ENCODE peak calls at places on chromosomes 7 and 10, in ten cellular contexts. One of them, this sample, is unnamed.
A peak's percentile ranks its signal among the peaks of the same experiment; 100 is the strongest.

GRCh38 chr10:74825033-74825370 is 1.4 kb upstream of the KAT6B start:
- DNase-seq in transverse colon: peak; percentile 54
- DNase-seq in stomach: peak; percentile 29
- DNase-seq in ovary: peak; percentile 55
- DNase-seq in A549: peak; percentile 31
- DNase-seq in tibial nerve: peak; percentile 18
- DNase-seq in GM12878: no peak
- DNase-seq in sigmoid colon: peak; percentile 75
- DNase-seq in K562: no peak
- DNase-seq in SK-N-SH: no peak
- DNase-seq in this sample: no peak

GRCh38 chr10:21273400-21273968 is 252.0 kb downstream of the SKIDA1 start:
- DNase-seq in stomach: no peak
- DNase-seq in K562: peak; percentile 25
- DNase-seq in sigmoid colon: no peak
- DNase-seq in A549: no peak
- DNase-seq in SK-N-SH: no peak
- DNase-seq in GM12878: no peak
- DNase-seq in transverse colon: no peak
- DNase-seq in tibial nerve: no peak
- DNase-seq in ovary: no peak
- DNase-seq in this sample: peak; percentile 20

GRCh38 chr10:113059001-113059780 is 109.1 kb downstream of the TCF7L2 start:
- DNase-seq in tibial nerve: peak; percentile 62
- DNase-seq in K562: no peak
- DNase-seq in stomach: no peak
- DNase-seq in SK-N-SH: peak; percentile 29
- DNase-seq in GM12878: no peak
- DNase-seq in ovary: peak; percentile 63
- DNase-seq in A549: no peak
- DNase-seq in transverse colon: no peak
- DNase-seq in sigmoid colon: peak; percentile 81
- DNase-seq in this sample: no peak

GRCh38 chr10:67779455-67780205 is 58.4 kb downstream of the DNAJC12 start:
- DNase-seq in GM12878: no peak
- DNase-seq in transverse colon: peak; percentile 63
- DNase-seq in sigmoid colon: peak; percentile 77
- DNase-seq in A549: peak; percentile 62
- DNase-seq in K562: peak; percentile 72
- DNase-seq in tibial nerve: peak; percentile 90
- DNase-seq in ovary: peak; percentile 53
- DNase-seq in stomach: peak; percentile 65
- DNase-seq in SK-N-SH: peak; percentile 61
- DNase-seq in this sample: no peak

GRCh38 chr10:784759-785538 is 95.5 kb upstream of the DIP2C start:
- DNase-seq in A549: peak; percentile 54
- DNase-seq in tibial nerve: no peak
- DNase-seq in sigmoid colon: peak; percentile 86
- DNase-seq in SK-N-SH: peak; percentile 87
- DNase-seq in transverse colon: peak; percentile 45
- DNase-seq in K562: peak; percentile 13
- DNase-seq in GM12878: no peak
- DNase-seq in ovary: peak; percentile 43
- DNase-seq in stomach: peak; percentile 69
- DNase-seq in this sample: peak; percentile 77

GRCh38 chr10:71582019-71582418 is 137.6 kb downstream of the C10orf105 start:
- DNase-seq in stomach: no peak
- DNase-seq in A549: no peak
- DNase-seq in sigmoid colon: no peak
- DNase-seq in K562: peak; percentile 51
- DNase-seq in SK-N-SH: no peak
- DNase-seq in ovary: no peak
- DNase-seq in GM12878: no peak
- DNase-seq in tibial nerve: no peak
- DNase-seq in transverse colon: no peak
- DNase-seq in this sample: no peak

GRCh38 chr10:116775488-116776400 is 33.4 kb upstream of the HSPA12A start:
- DNase-seq in SK-N-SH: no peak
- DNase-seq in A549: no peak
- DNase-seq in stomach: no peak
- DNase-seq in GM12878: no peak
- DNase-seq in sigmoid colon: peak; percentile 52
- DNase-seq in tibial nerve: no peak
- DNase-seq in ovary: no peak
- DNase-seq in K562: no peak
- DNase-seq in transverse colon: no peak
- DNase-seq in this sample: peak; percentile 70

GRCh38 chr7:27191081-27191715 is 6.2 kb upstream of the HOXA11 start:
- DNase-seq in K562: no peak
- DNase-seq in transverse colon: peak; percentile 19
- DNase-seq in stomach: peak; percentile 10
- DNase-seq in SK-N-SH: no peak
- DNase-seq in tibial nerve: no peak
- DNase-seq in sigmoid colon: no peak
- DNase-seq in A549: no peak
- DNase-seq in ovary: no peak
- DNase-seq in GM12878: no peak
- DNase-seq in this sample: peak; percentile 63

GRCh38 chr10:95646160-95646559 is 10.4 kb downstream of the ALDH18A1 start:
- DNase-seq in GM12878: no peak
- DNase-seq in transverse colon: peak; percentile 57
- DNase-seq in tibial nerve: no peak
- DNase-seq in stomach: no peak
- DNase-seq in A549: no peak
- DNase-seq in K562: peak; percentile 19
- DNase-seq in ovary: no peak
- DNase-seq in SK-N-SH: no peak
- DNase-seq in sigmoid colon: no peak
- DNase-seq in this sample: no peak

GRCh38 chr10:95637140-95637539 is 19.4 kb downstream of the ALDH18A1 start:
- DNase-seq in sigmoid colon: no peak
- DNase-seq in transverse colon: no peak
- DNase-seq in stomach: no peak
- DNase-seq in K562: no peak
- DNase-seq in tibial nerve: no peak
- DNase-seq in GM12878: no peak
- DNase-seq in ovary: no peak
- DNase-seq in A549: no peak
- DNase-seq in SK-N-SH: no peak
- DNase-seq in this sample: no peak

GRCh38 chr10:95644935-95645334 is 11.6 kb downstream of the ALDH18A1 start:
- DNase-seq in tibial nerve: no peak
- DNase-seq in stomach: no peak
- DNase-seq in transverse colon: no peak
- DNase-seq in ovary: no peak
- DNase-seq in A549: no peak
- DNase-seq in sigmoid colon: no peak
- DNase-seq in GM12878: no peak
- DNase-seq in K562: peak; percentile 59
- DNase-seq in SK-N-SH: no peak
- DNase-seq in this sample: no peak

GRCh38 chr10:95637911-95638310 is 18.6 kb downstream of the ALDH18A1 start:
- DNase-seq in K562: no peak
- DNase-seq in SK-N-SH: no peak
- DNase-seq in transverse colon: no peak
- DNase-seq in tibial nerve: no peak
- DNase-seq in ovary: no peak
- DNase-seq in sigmoid colon: no peak
- DNase-seq in stomach: no peak
- DNase-seq in GM12878: no peak
- DNase-seq in A549: no peak
- DNase-seq in this sample: no peak

GRCh38 chr10:95640891-95641315 is 15.6 kb downstream of the ALDH18A1 start:
- DNase-seq in stomach: no peak
- DNase-seq in GM12878: no peak
- DNase-seq in sigmoid colon: no peak
- DNase-seq in ovary: no peak
- DNase-seq in tibial nerve: no peak
- DNase-seq in K562: no peak
- DNase-seq in A549: no peak
- DNase-seq in transverse colon: no peak
- DNase-seq in SK-N-SH: no peak
- DNase-seq in this sample: no peak
- TF ChIP-seq CTCF in stomach: no peak
- TF ChIP-seq CTCF in GM12878: no peak
- TF ChIP-seq CTCF in sigmoid colon: no peak
- TF ChIP-seq CTCF in ovary: no peak
- TF ChIP-seq CTCF in tibial nerve: no peak
- TF ChIP-seq CTCF in K562: no peak
- TF ChIP-seq CTCF in A549: no peak
- TF ChIP-seq CTCF in transverse colon: no peak
- TF ChIP-seq CTCF in SK-N-SH: no peak
- TF ChIP-seq CTCF in this sample: no peak

GRCh38 chr7:23600251-23600650 is 3.1 kb downstream of the CCDC126 start:
- DNase-seq in ovary: no peak
- DNase-seq in tibial nerve: no peak
- DNase-seq in A549: no peak
- DNase-seq in transverse colon: no peak
- DNase-seq in GM12878: no peak
- DNase-seq in stomach: no peak
- DNase-seq in SK-N-SH: no peak
- DNase-seq in K562: no peak
- DNase-seq in sigmoid colon: no peak
- DNase-seq in this sample: no peak
- TF ChIP-seq EP300 in ovary: no peak
- TF ChIP-seq EP300 in tibial nerve: no peak
- TF ChIP-seq EP300 in A549: no peak
- TF ChIP-seq EP300 in transverse colon: no peak
- TF ChIP-seq EP300 in GM12878: no peak
- TF ChIP-seq EP300 in stomach: no peak
- TF ChIP-seq EP300 in SK-N-SH: no peak
- TF ChIP-seq EP300 in K562: no peak
- TF ChIP-seq EP300 in sigmoid colon: no peak
- TF ChIP-seq EP300 in this sample: no peak

GRCh38 chr7:73648593-73649332 is 18.9 kb upstream of the VPS37D start:
- DNase-seq in transverse colon: no peak
- DNase-seq in stomach: no peak
- DNase-seq in SK-N-SH: no peak
- DNase-seq in A549: no peak
- DNase-seq in tibial nerve: no peak
- DNase-seq in GM12878: no peak
- DNase-seq in sigmoid colon: no peak
- DNase-seq in K562: no peak
- DNase-seq in ovary: no peak
- DNase-seq in this sample: no peak

GRCh38 chr7:73646785-73647724 is 20.6 kb upstream of the VPS37D start:
- DNase-seq in A549: no peak
- DNase-seq in tibial nerve: no peak
- DNase-seq in transverse colon: no peak
- DNase-seq in SK-N-SH: no peak
- DNase-seq in sigmoid colon: no peak
- DNase-seq in ovary: no peak
- DNase-seq in K562: no peak
- DNase-seq in GM12878: no peak
- DNase-seq in stomach: no peak
- DNase-seq in this sample: no peak

GRCh38 chr7:73645643-73646182 is 21.4 kb upstream of the MLXIPL start:
- DNase-seq in transverse colon: no peak
- DNase-seq in tibial nerve: no peak
- DNase-seq in sigmoid colon: no peak
- DNase-seq in stomach: no peak
- DNase-seq in SK-N-SH: no peak
- DNase-seq in A549: no peak
- DNase-seq in K562: no peak
- DNase-seq in GM12878: no peak
- DNase-seq in ovary: no peak
- DNase-seq in this sample: no peak

GRCh38 chr7:73650524-73650923 is 17.1 kb upstream of the VPS37D start:
- DNase-seq in stomach: no peak
- DNase-seq in SK-N-SH: no peak
- DNase-seq in ovary: no peak
- DNase-seq in GM12878: no peak
- DNase-seq in K562: no peak
- DNase-seq in A549: no peak
- DNase-seq in tibial nerve: no peak
- DNase-seq in sigmoid colon: no peak
- DNase-seq in transverse colon: no peak
- DNase-seq in this sample: no peak

DNA sequence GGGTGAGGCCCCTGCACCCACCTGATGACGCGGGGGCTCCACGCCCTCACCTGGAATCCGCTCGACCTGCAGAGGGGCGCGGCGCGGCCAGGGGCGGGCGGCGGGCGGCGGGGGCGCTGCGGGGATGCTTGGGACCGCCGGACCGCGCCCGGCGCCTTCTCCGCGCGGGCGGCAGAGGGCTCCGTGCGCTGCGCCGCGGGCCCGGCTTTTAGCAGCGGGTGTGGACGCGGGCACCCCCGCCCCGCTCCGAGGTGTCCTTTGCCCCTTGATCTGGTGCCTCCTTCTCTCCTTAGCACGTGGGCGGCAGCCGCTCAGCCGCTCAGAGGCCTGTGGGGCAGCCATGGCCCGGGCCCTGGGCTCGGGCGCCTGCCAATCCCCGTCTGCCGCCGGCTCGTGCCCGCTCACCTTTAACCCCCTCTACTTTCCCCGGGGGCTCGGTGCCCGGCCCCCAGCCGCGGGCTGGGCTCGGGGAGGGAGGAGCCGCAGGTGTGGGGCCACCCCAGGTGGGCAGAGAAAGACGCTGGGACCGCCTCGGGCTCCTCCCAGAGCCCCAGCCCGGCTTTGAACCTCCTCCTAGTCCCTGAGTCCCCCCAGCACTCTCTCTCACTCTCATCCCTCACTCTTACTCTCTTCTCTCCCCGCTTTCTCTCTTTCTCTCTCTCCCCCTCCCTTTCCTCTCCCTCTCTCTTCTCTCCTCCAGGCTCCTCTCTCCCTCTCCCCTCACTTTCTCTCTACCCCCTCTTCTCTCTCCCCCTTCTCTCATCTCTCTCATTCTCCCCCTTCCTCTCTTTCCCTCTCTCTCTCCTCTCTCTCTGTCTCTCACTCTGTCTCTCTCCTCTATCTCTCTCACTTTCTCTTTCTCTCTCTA is 19.7 kb upstream of the VPS37D start:
- DNase-seq in A549: peak; percentile 43
- DNase-seq in sigmoid colon: no peak
- DNase-seq in K562: no peak
- DNase-seq in transverse colon: peak; percentile 83
- DNase-seq in GM12878: no peak
- DNase-seq in SK-N-SH: peak; percentile 87
- DNase-seq in tibial nerve: no peak
- DNase-seq in stomach: peak; percentile 28
- DNase-seq in ovary: no peak
- DNase-seq in this sample: no peak
- TF ChIP-seq CTCF in A549: peak; percentile 50
- TF ChIP-seq CTCF in sigmoid colon: no peak
- TF ChIP-seq CTCF in K562: peak; percentile 32
- TF ChIP-seq CTCF in transverse colon: no peak
- TF ChIP-seq CTCF in GM12878: no peak
- TF ChIP-seq CTCF in SK-N-SH: peak; percentile 25
- TF ChIP-seq CTCF in tibial nerve: no peak
- TF ChIP-seq CTCF in stomach: no peak
- TF ChIP-seq CTCF in ovary: no peak
- TF ChIP-seq CTCF in this sample: no peak

GRCh38 chr10:72695496-72695895 is 3.6 kb downstream of the MCU start:
- DNase-seq in ovary: no peak
- DNase-seq in transverse colon: no peak
- DNase-seq in A549: no peak
- DNase-seq in sigmoid colon: no peak
- DNase-seq in GM12878: no peak
- DNase-seq in tibial nerve: no peak
- DNase-seq in stomach: no peak
- DNase-seq in SK-N-SH: no peak
- DNase-seq in K562: no peak
- DNase-seq in this sample: no peak

GRCh38 chr10:72693599-72693915 is 1.6 kb downstream of the MCU start:
- DNase-seq in tibial nerve: no peak
- DNase-seq in sigmoid colon: no peak
- DNase-seq in ovary: no peak
- DNase-seq in transverse colon: no peak
- DNase-seq in stomach: no peak
- DNase-seq in A549: no peak
- DNase-seq in K562: peak; percentile 7
- DNase-seq in GM12878: no peak
- DNase-seq in SK-N-SH: no peak
- DNase-seq in this sample: no peak

GRCh38 chr10:72692057-72692891 is at the start of gene MCU:
- DNase-seq in stomach: peak; percentile 97
- DNase-seq in GM12878: no peak
- DNase-seq in A549: peak; percentile 32
- DNase-seq in K562: peak; percentile 97
- DNase-seq in SK-N-SH: peak; percentile 94
- DNase-seq in transverse colon: peak; percentile 96
- DNase-seq in sigmoid colon: peak; percentile 97
- DNase-seq in ovary: peak; percentile 94
- DNase-seq in tibial nerve: peak; percentile 92
- DNase-seq in this sample: peak; percentile 95

GRCh38 chr10:72692897-72693598 is 1.1 kb downstream of the MCU start:
- DNase-seq in SK-N-SH: no peak
- DNase-seq in transverse colon: peak; percentile 34
- DNase-seq in GM12878: no peak
- DNase-seq in K562: peak; percentile 15
- DNase-seq in tibial nerve: peak; percentile 15
- DNase-seq in A549: no peak
- DNase-seq in stomach: no peak
- DNase-seq in sigmoid colon: no peak
- DNase-seq in ovary: peak; percentile 17
- DNase-seq in this sample: no peak

DNA sequence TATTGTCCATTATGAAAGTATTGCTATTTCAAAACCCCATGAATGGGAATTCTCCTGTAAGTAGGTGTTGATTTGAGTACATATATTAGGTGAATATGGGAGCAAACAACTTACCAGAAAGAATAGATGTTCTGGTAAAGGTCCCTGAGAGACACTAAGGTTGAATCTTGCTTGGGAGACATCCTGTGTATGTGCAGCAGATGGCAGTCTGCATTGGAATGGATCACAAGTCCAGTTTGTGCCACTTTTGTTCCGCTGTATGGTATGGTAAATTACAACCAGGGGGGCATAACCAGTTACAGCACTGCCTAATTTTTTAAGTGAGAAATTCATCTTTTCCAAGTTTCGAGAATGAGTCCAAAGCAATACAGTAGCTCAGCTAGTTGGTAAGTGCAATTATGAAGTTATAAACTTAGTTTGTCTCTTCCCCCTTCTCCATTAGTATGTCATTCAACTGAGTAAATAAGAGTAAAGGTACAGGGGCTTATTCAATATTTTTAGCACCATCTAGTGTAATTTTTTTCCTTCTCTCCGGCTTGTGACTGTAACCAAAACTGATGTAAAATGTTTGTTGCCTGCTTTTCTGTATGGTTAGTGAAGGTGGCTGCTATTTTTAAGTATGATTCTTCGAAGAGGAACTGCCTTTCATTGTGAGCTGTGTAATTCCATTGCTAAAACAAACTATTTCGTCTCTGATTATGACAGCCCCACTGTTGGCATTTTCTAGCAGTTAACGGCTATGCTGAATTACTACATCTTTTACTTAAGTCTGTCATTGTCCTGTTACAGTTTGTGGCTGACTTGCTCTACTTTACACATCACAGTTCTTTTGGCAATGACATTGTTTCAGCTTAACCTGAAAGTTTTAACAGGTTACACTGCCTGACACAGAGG is 2.8 kb downstream of the MCU start:
- DNase-seq in GM12878: no peak
- DNase-seq in tibial nerve: no peak
- DNase-seq in stomach: no peak
- DNase-seq in ovary: no peak
- DNase-seq in transverse colon: no peak
- DNase-seq in sigmoid colon: no peak
- DNase-seq in SK-N-SH: peak; percentile 37
- DNase-seq in K562: peak; percentile 30
- DNase-seq in A549: peak; percentile 44
- DNase-seq in this sample: no peak
- TF ChIP-seq EP300 in GM12878: no peak
- TF ChIP-seq EP300 in tibial nerve: no peak
- TF ChIP-seq EP300 in stomach: no peak
- TF ChIP-seq EP300 in ovary: no peak
- TF ChIP-seq EP300 in transverse colon: no peak
- TF ChIP-seq EP300 in sigmoid colon: no peak
- TF ChIP-seq EP300 in SK-N-SH: no peak
- TF ChIP-seq EP300 in K562: no peak
- TF ChIP-seq EP300 in A549: no peak
- TF ChIP-seq EP300 in this sample: no peak